ENCODE peak calls at places on chromosomes 11 and 22, in five cellular contexts. U is prostate gland, W is transverse colon, A is brain microvascular endothelial cell, H is uterus. V is an unnamed sample.
A peak's percentile ranks its signal among the peaks of the same experiment; 100 is the strongest.

GRCh38 chr11:77188323-77188911 is 60.4 kb downstream of the MYO7A start:
- DNase-seq in W (peak; percentile 88), H (peak; percentile 77), U (peak; percentile 72), A (peak; percentile 70), V (no peak)

GRCh38 chr11:91730620-91731019 is 494.0 kb upstream of the FAT3 start:
- DNase-seq in H (no peak), U (no peak), A (no peak), W (no peak), V (no peak)

GRCh38 chr11:109267293-109268095 is 154.5 kb upstream of the C11orf87 start:
- DNase-seq in H (no peak), U (no peak), A (no peak), W (no peak), V (no peak)

GRCh38 chr11:103436131-103436770 is 327.0 kb downstream of the DYNC2H1 start:
- DNase-seq in U (no peak), H (no peak), A (no peak), W (no peak), V (no peak)

GRCh38 chr11:10856689-10857603 is 907 bp downstream of the ZBED5 start:
- DNase-seq in W (peak; percentile 70), A (peak; percentile 11), U (peak; percentile 51), H (no peak), V (no peak)

GRCh38 chr22:42300286-42301071 is 30.0 kb upstream of the TCF20 start:
- DNase-seq in W (peak; percentile 62), H (no peak), A (no peak), U (no peak), V (no peak)

GRCh38 chr11:34044664-34045485 is 6.7 kb upstream of the CAPRIN1 start:
- DNase-seq in W (no peak), H (no peak), A (peak; percentile 89), U (no peak), V (no peak)

GRCh38 chr11:7696424-7696823 is 9.9 kb downstream of the OVCH2 start:
- DNase-seq in U (no peak), A (no peak), H (no peak), W (no peak), V (no peak)

GRCh38 chr11:92332986-92333385 is 108.4 kb downstream of the FAT3 start:
- DNase-seq in U (no peak), W (no peak), A (peak; percentile 33), H (no peak), V (no peak)

GRCh38 chr11:68773521-68774187 is 22.3 kb upstream of the TESMIN start:
- DNase-seq in A (peak; percentile 25), U (no peak), W (no peak), H (no peak), V (peak; percentile 76)

GRCh38 chr11:45675646-45676045 is 10.2 kb upstream of the CHST1 start:
- DNase-seq in W (no peak), A (no peak), U (no peak), H (no peak), V (no peak)

GRCh38 chr22:37999236-37999635 is 14.9 kb upstream of the SOX10 start:
- DNase-seq in H (no peak), W (no peak), U (no peak), A (no peak), V (no peak)

GRCh38 chr11:127651888-127652221 is 651.3 kb upstream of the KIRREL3 start:
- DNase-seq in H (no peak), U (no peak), W (no peak), A (peak; percentile 14), V (no peak)

GRCh38 chr11:120168108-120168959 is 30.4 kb upstream of the TRIM29 start:
- DNase-seq in A (no peak), H (no peak), W (no peak), U (no peak), V (no peak)

GRCh38 chr11:118106789-118107335 is 20.1 kb upstream of the SMIM35 start:
- DNase-seq in H (no peak), W (no peak), A (no peak), U (no peak), V (no peak)

GRCh38 chr11:16778286-16778685 is 39.8 kb downstream of the C11orf58 start:
- DNase-seq in A (no peak), H (no peak), W (no peak), U (no peak), V (no peak)

GRCh38 chr11:66242085-66242765 is 26.2 kb upstream of the RAB1B start:
- DNase-seq in W (no peak), U (no peak), H (no peak), A (no peak), V (no peak)

GRCh38 chr11:15905815-15906214 is 450.5 kb downstream of the SOX6 start:
- DNase-seq in W (no peak), A (no peak), U (no peak), H (no peak), V (no peak)

GRCh38 chr22:44270556-44270880 is 42.2 kb downstream of the SHISAL1 start:
- DNase-seq in W (no peak), H (no peak), U (no peak), A (no peak), V (no peak)

GRCh38 chr22:24506802-24507438 is 11.8 kb downstream of the UPB1 start:
- DNase-seq in W (no peak), U (no peak), A (no peak), H (no peak), V (no peak)

GRCh38 chr11:126573325-126574076 is 218.0 kb downstream of the ST3GAL4 start:
- DNase-seq in W (no peak), A (no peak), U (no peak), H (no peak), V (no peak)

GRCh38 chr11:22207162-22207561 is 14.3 kb downstream of the ANO5 start:
- DNase-seq in A (no peak), H (no peak), U (no peak), W (no peak), V (no peak)
- TF ChIP-seq CTCF in A (no peak), H (no peak), U (no peak), W (no peak), V (no peak)

DNA sequence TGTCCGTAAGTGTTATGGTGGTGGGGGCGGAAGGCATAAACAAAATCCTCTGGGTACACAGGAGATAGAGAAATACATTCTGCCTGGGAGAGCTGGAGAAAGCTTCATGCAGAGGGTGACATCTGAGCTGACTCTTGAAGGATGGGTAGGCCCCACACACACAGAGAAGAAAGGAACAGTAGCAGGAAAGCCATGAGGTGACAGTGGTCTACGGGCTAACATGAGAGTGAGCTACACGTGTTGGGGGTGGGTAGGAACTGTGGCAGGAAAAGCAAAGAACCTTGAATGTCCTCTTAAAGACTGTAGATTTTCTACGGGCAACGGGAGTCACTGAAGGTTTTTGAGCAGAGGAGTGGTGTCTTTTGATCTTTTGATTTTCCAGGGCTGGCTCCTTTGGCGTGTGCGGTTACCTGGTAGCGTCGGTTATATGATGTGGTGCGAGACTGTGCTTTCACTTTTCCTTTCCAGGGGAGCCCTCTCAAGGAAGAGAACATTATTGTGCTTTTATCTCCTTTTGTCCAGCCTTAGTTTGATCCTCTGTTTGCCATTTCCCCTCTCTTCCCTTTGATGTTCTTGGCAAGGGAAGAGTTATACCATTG is 39.7 kb downstream of the ADAMTS8 start:
- DNase-seq in U (no peak), H (no peak), W (no peak), A (no peak), V (no peak)
- H3K4me3 ChIP-seq in U (no peak overlapping the region), H (no peak overlapping the region), W (no peak overlapping the region), A (no peak overlapping the region), V (no peak overlapping the region)

DNA sequence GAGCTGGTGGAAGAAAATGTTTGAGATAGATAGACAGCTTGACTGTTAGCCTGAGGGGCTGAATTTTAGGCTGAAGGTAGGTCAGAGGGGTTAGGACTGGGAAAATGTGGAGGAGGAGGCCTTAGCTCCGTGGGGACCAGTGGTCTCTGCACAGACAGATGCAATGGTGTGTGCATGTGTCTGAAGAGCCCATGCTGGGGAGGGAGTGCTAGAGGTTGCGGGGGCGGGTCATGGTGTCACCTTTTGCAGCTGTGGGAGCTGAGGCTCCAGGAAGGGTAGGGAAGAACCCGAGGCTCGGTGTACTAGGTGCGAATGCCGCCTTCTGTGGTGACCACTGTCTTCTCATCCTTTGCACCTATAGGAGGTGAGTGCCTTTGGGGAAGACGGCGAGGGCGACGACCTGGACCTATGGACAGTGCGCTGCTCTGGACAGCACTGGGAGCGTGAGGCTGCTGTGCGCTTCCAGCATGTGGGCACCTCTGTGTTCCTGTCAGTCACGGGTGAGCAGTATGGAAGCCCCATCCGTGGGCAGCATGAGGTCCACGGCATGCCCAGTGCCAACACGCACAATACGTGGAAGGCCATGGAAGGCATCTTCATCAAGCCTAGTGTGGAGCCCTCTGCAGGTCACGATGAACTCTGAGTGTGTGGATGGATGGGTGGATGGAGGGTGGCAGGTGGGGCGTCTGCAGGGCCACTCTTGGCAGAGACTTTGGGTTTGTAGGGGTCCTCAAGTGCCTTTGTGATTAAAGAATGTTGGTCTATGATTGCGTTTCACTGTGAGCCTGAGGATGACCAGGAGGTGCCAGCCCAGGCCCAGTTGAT is 1.6 kb downstream of the SDF2L1 start:
- DNase-seq in U (no peak), W (no peak), A (no peak), H (no peak), V (no peak)
- TF ChIP-seq CTCF in U (no peak), W (no peak), A (peak; percentile 38), H (no peak), V (peak; percentile 22)

GRCh38 chr11:96272542-96273306 is 70.3 kb downstream of the MAML2 start:
- DNase-seq in A (peak; percentile 32), H (no peak), U (peak; percentile 49), W (no peak), V (no peak)
- H3K4me3 ChIP-seq in A (no peak overlapping the region), H (no peak overlapping the region), U (no peak overlapping the region), W (no peak overlapping the region), V (no peak overlapping the region)

DNA sequence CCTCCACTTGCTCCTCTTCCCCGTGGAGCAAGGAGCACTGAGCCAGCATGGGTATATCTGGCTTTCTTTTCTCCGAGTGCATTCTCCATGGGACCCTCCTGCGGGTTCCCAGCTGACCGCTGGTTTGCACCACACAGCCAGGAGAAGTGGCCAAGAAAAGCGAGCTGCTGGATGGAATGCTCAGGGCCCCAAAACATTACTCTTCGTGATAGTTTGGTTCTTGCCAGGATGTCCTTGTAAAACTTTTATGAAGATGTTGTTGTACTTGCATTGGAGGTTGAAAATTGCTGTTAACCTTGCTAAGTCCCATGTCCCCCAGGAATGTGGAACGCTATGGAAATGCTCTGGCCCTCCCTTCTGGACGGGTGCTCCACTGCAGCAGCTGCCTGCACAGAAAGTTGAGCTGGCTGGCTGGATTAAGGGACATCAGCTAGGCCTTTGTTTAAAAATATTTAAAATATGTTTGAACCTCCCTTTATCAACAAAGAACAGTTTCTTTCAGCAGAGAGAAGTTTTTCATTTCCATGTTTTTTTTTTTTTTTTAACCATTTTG is 68.7 kb downstream of the ZNRF3 start:
- DNase-seq in W (peak; percentile 17), H (peak; percentile 19), A (peak; percentile 4), U (peak; percentile 81), V (no peak)
- TF ChIP-seq CTCF in W (peak; percentile 4), H (peak; percentile 22), A (peak; percentile 43), U (peak; percentile 40), V (peak; percentile 48)

DNA sequence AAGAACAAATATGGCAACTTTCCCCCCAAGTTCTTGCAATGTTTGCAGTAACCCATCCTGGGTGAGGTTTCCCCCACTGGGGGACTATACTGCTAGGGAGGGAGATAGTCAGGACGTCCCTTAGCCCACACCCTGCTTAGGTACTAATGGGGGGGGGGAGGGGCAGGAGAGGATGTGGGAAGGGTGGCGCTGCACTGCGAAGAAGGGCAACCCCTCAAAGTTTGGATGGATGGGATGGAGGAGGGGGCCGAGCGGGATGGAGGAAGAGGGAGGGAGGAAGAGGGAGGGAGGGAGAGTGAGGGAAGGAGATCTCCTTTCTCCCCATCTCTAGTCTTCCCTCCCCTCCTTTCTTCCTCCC is 100.6 kb upstream of the HSD17B12 start:
- DNase-seq in W (no peak), A (no peak), H (no peak), U (no peak), V (no peak)
- H3K4me3 ChIP-seq in W (peak overlapping the region; percentile 38), A (peak overlapping the region; percentile 54), H (no peak overlapping the region), U (peak overlapping the region; percentile 34), V (peak overlapping the region; percentile 53)

GRCh38 chr11:26558191-26558590 is 13.9 kb downstream of the MUC15 start:
- DNase-seq in H (no peak), A (no peak), U (no peak), W (no peak), V (no peak)
- TF ChIP-seq CTCF in H (no peak), A (no peak), U (no peak), W (no peak), V (no peak)

V was measured in retinal pigment epithelial cell.